ENCODE peak calls at places on chromosomes 6 and 20, in four cellular contexts. Q is heart left ventricle, I is IMR-90, A is aorta. V is an unnamed sample.
A peak's percentile ranks its signal among the peaks of the same experiment; 100 is the strongest.

GRCh38 chr6:88650029-88650619 is 313.3 kb downstream of the RNGTT start:
- DNase-seq in Q (no peak), I (peak; percentile 91), A (no peak), V (no peak)

GRCh38 chr6:157037165-157037564 is 260.0 kb downstream of the ARID1B start:
- DNase-seq in Q (no peak), I (no peak), A (no peak), V (no peak)

GRCh38 chr6:44667668-44668390 is 280.3 kb downstream of the CDC5L start:
- DNase-seq in Q (no peak), I (no peak), A (no peak), V (peak; percentile 70)

GRCh38 chr6:82176616-82177015 is 70.9 kb downstream of the IBTK start:
- DNase-seq in Q (no peak), I (no peak), A (no peak), V (no peak)

GRCh38 chr6:110728501-110728900 is 86.8 kb downstream of the CDK19 start:
- DNase-seq in Q (no peak), I (no peak), A (no peak), V (no peak)

GRCh38 chr6:111122458-111123286 is 35.4 kb downstream of the SLC16A10 start:
- DNase-seq in Q (no peak), I (no peak), A (no peak), V (no peak)

GRCh38 chr6:128597956-128598355 is 77.6 kb upstream of the PTPRK start:
- DNase-seq in Q (no peak), I (no peak), A (no peak), V (no peak)

GRCh38 chr20:3930265-3931206 is 41.3 kb downstream of the PANK2 start:
- DNase-seq in Q (no peak), I (no peak), A (no peak), V (no peak)

GRCh38 chr6:16761469-16762264 is 407 bp upstream of the ATXN1 start:
- DNase-seq in Q (peak; percentile 89), I (peak; percentile 91), A (peak; percentile 93), V (peak; percentile 90)

GRCh38 chr20:8299921-8300320 is 167.9 kb downstream of the PLCB1 start:
- DNase-seq in Q (no peak), I (peak; percentile 81), A (no peak), V (no peak)

DNA sequence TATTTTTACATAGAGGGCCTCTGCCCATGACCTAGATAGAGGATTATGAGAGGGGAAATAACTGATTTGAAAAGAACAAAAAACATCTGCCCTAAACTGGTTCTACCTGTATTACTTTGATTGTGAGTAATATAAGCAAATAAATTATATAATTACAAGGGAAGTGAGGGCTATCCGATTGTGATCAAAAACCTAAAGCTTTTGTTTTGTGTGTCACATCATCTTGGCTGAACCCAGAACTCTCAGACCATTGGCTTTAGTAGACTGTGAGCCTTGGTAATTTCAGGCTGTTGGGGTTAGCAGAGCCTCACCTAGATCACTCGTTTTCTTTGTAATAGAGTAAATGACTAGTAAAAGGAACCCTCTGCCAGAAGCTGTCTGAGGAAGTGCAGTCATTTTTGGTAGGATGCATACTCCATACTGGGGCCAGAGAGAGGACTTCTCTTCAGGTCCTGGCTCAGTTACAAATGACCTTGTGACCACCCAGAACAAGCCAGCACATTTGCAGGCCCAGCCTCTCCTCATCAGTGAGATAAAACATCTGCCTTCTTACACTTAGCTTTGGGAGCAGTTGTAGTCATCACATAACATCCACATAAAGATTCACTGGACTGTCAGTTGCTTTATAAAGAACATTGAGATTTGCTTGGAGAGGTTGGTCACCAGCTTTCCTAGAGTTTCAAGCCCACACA is 13.5 kb downstream of the STK35 start:
- DNase-seq in Q (peak; percentile 51), I (peak; percentile 72), A (no peak), V (no peak)
- H3K36me3 ChIP-seq in Q (peaks cover 30% of the 10 kb centered on the region), I (peaks cover 18% of the 10 kb centered on the region), A (peaks cover 4% of the 10 kb centered on the region), V (no peaks in the 10 kb centered on the region)

DNA sequence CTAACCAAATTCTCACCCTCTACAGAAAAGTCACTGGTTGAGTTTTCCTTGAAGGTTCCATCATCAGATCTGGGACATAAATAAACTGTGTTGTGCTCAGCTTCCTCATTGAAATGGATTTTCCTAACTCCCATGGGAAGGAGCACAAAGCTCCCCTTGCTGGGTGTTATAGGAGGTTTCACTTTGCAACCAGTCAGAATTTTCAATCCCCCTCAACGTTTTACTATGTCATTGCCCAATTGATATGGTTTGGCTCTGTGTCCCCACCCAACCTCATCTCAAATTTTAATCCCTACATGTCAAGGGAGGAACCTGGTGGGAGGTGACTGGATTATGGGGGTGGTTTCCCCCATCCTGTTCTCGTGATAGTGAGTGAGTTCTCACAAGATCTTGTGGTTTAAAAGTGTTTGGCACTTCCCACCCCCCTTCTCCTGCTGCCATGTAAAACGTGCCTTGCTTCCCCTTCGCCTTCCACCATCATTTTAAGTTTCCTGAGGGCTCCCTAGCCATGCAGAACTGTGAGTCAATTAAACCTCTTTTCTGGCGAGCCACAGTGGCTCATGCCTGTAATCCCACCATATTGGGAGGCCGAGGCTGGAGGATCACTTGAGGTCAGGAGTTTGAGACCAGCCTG is 62.9 kb downstream of the ZMYND8 start:
- DNase-seq in Q (no peak), I (no peak), A (no peak), V (no peak)
- H3K36me3 ChIP-seq in Q (peaks cover 94% of the 10 kb centered on the region), I (peaks cover 45% of the 10 kb centered on the region), A (peaks cover 5% of the 10 kb centered on the region), V (peaks cover 83% of the 10 kb centered on the region)

GRCh38 chr6:160040527-160041264 is 71.8 kb downstream of the IGF2R start:
- DNase-seq in Q (no peak), I (no peak), A (no peak), V (no peak)
- H3K36me3 ChIP-seq in Q (peaks cover 79% of the 10 kb centered on the region), I (peaks cover 49% of the 10 kb centered on the region), A (no peaks in the 10 kb centered on the region), V (peaks cover 79% of the 10 kb centered on the region)

DNA sequence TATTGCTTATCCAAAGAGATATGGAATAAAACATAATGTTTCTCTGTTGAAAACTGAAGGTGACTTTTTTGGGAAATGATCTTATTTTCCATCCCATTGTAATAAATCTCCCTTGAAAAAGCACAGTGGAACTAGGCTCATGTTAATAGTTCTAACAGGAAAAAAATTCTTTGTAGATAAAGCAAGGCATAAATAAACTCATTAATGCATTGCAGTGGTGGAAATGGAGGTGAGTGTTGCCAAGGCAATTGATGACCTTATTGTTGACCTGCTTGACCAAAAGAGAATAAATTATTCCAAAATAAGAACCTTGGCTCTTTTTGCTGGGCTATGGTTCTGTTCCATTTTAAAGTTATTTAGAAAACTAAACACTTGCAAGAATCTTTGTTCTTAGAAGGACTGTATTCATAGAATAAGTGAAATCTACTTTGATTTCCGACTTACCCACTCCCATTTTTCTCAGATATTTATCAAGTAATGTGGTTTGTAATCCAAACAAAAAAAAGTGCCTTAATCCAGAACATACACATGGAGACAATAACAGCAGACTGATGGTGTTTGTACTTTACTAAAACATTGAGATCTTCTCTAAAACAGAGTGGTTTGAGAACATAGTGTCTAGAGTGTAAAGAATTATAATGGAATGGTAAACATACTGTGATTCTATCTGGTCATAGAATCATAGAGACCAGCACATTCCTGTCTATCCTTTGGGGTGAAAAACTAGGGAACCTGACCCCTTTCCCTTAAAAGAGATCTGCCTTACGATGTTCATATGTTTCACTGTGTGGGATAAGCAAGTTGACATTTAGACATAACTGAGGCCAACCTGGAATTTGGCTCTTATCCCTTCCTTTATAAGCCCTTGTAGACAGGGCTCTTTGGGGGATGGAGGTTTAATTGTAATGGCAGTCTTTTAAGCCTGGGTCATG is 55.4 kb downstream of the TRMT11 start:
- DNase-seq in Q (no peak), I (peak; percentile 62), A (no peak), V (no peak)
- H3K36me3 ChIP-seq in Q (peaks cover 24% of the 10 kb centered on the region), I (no peaks in the 10 kb centered on the region), A (no peaks in the 10 kb centered on the region), V (no peaks in the 10 kb centered on the region)

GRCh38 chr20:56391596-56392281 is at the start of gene AURKA:
- DNase-seq in Q (no peak), I (no peak), A (no peak), V (no peak)

GRCh38 chr20:56393653-56394052 is 1.2 kb downstream of the CSTF1 start:
- DNase-seq in Q (no peak), I (no peak), A (no peak), V (no peak)

GRCh38 chr20:56393133-56393472 is 658 bp downstream of the CSTF1 start:
- DNase-seq in Q (no peak), I (no peak), A (no peak), V (no peak)

GRCh38 chr20:56391037-56391436 is 978 bp downstream of the AURKA start:
- DNase-seq in Q (no peak), I (no peak), A (no peak), V (no peak)

DNA sequence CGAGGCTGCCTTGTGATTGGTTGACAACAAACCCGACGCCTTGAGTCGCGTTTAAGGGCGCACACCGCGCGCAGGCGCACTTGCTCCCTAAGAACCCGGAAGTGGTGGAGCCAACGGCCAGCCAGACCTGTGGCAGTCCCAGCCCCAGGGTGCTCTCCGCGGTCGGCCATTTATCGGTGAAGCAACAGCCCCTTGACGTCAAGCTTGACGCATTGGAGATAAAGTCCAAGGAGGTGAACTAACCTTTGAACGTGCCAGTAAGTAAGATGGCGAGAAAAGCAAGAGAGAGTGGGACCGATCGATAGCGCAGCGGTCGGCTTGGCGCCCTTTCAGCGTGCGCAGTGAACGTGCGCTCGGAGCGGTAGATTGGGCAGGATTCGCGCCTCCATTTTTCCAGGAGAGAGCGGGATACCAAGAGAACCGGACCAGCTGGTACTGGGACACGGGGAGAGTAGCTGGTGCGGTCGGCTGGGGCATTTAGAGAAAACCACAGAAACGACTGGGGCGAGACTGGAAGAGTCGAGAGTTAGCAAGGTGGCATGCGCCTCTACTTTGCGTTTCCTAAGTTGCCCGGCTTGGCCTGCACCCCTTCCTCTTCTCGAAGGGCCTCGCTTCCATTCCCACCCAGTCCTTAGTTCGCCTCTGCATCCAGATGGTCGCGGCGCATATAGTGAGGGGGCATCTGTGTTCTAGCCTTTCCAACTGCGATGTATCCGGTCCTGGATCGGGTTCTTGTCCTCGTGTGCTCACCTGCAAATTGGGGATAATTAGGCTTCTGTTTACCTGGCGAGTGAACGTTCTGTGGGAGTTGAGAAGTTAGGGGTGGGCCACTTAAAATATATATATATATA is at the start of gene CSTF1:
- DNase-seq in Q (peak; percentile 99), I (peak; percentile 100), A (peak; percentile 100), V (peak; percentile 98)
- H3K36me3 ChIP-seq in Q (peaks cover 28% of the 10 kb centered on the region), I (peaks cover 18% of the 10 kb centered on the region), A (peaks cover 9% of the 10 kb centered on the region), V (no peaks in the 10 kb centered on the region)

V was measured in Peyer's patch.